ENCODE peak calls at places on chromosome 20, in six cellular contexts. Z is AG10803, S is cardiac fibroblast, L is astrocyte of the spinal cord, P is body of pancreas, D is foreskin fibroblast. B is an unnamed sample.

GRCh38 chr20:46034039-46034438 is 5.0 kb downstream of the SLC12A5 start:
- DNase-seq in L (no peak), Z (no peak), S (no peak), P (no peak), D (no peak), B (no peak)

GRCh38 chr20:334578-334977 is 9.2 kb downstream of the SOX12 start:
- DNase-seq in P (no peak), S (no peak), D (no peak), L (no peak), Z (no peak), B (no peak)

GRCh38 chr20:22579711-22580697 is 4.4 kb downstream of the FOXA2 start:
- DNase-seq in P (peak; percentile 68), D (no peak), Z (no peak), S (no peak), L (no peak), B (no peak)

GRCh38 chr20:32527052-32527446 is 58.1 kb downstream of the NOL4L start:
- DNase-seq in D (no peak), L (no peak), P (no peak), S (no peak), Z (no peak), B (no peak)

GRCh38 chr20:44217342-44218092 is 6.9 kb upstream of the OSER1 start:
- DNase-seq in D (peak; percentile 52), P (peak; percentile 82), L (peak; percentile 64), Z (peak; percentile 64), S (peak; percentile 81), B (peak; percentile 72)

GRCh38 chr20:742156-742555 is 26.1 kb downstream of the SLC52A3 start:
- DNase-seq in Z (no peak), L (no peak), S (no peak), D (no peak), P (no peak), B (no peak)

GRCh38 chr20:1838479-1839279 is 56.5 kb upstream of the SIRPA start:
- DNase-seq in S (no peak), L (no peak), Z (no peak), D (no peak), P (no peak), B (no peak)

GRCh38 chr20:31988430-31989015 is 20.6 kb downstream of the XKR7 start:
- DNase-seq in S (no peak), P (no peak), Z (no peak), L (no peak), D (no peak), B (no peak)

GRCh38 chr20:15627501-15627903 is 945.7 kb downstream of the KIF16B start:
- DNase-seq in P (no peak), Z (no peak), L (no peak), D (no peak), S (no peak), B (no peak)

GRCh38 chr20:34459209-34459608 is 57.0 kb upstream of the DYNLRB1 start:
- DNase-seq in S (no peak), D (no peak), L (no peak), P (no peak), Z (no peak), B (no peak)

GRCh38 chr20:62860924-62861691 is 514 bp downstream of the TCFL5 start:
- DNase-seq in S (no peak), P (peak; percentile 37), D (no peak), L (no peak), Z (peak; percentile 20), B (no peak)

GRCh38 chr20:62861732-62862336 is at the start of gene TCFL5:
- DNase-seq in Z (peak; percentile 79), D (peak; percentile 84), S (peak; percentile 93), L (peak; percentile 77), P (peak; percentile 88), B (peak; percentile 81)

GRCh38 chr20:62859721-62860120 is 1.9 kb downstream of the TCFL5 start:
- DNase-seq in Z (no peak), S (no peak), P (no peak), D (no peak), L (no peak), B (no peak)

GRCh38 chr20:62858059-62858458 is 3.6 kb downstream of the TCFL5 start:
- DNase-seq in S (no peak), L (no peak), P (no peak), D (no peak), Z (no peak), B (no peak)

GRCh38 chr20:62860391-62860923 is 1.2 kb downstream of the TCFL5 start:
- DNase-seq in L (no peak), P (peak; percentile 11), D (no peak), S (peak; percentile 56), Z (peak; percentile 40), B (peak; percentile 47)
- TF ChIP-seq CTCF in L (peak; percentile 21), P (no peak), D (no peak), S (no peak), Z (peak; percentile 33), B (peak; percentile 18)

DNA sequence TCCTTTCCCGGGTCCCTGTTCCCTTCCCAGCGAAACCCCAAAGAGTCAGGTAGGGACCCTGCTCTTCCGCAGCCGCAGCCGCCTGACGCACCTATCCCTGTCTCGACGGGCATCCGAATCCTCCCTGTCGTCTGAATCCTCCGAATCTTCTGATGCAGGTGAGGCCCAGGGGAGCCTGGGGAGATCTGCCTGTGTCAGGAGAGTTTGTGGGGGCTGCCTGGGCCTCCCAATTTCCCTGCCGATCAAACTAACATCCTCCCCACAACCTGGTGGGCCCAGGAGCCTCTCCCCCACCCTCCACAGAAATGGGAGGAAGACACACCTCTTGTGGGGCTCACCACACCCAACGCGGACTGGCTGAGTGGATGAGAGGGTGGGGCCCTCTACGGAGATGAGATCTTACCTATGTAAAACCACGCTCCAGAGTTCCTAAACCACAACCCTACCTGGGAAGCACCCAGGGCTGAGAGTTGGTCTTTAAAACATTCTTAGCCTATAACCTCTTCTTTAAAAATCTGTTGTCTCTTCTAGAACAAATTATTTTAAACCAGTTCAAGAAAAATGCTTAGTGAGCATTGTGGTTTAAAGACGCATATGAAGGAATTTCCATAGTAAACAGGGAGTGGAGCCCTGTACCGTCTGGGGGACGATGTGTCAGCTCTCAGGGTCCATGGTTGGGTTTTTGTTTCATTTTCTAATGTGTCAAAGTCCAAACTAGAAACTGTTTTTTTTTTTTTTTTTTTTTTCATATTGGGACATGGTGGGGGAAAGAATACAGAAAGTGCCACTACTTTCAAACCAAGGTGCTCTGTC is 1.7 kb downstream of the CDC25B start:
- DNase-seq in L (no peak), S (no peak), Z (no peak), D (no peak), P (no peak), B (no peak)
- H3K4me3 ChIP-seq in L (peak overlapping the region; percentile 70), S (peak overlapping the region; percentile 83), Z (peak overlapping the region; percentile 85), D (peak overlapping the region; percentile 70), P (no peak overlapping the region), B (peak overlapping the region; percentile 96)

GRCh38 chr20:4722571-4722970 is 862 bp downstream of the PRND start:
- DNase-seq in L (no peak), P (no peak), Z (no peak), S (no peak), D (no peak), B (no peak)

GRCh38 chr20:4719190-4719589 is 2.5 kb upstream of the PRND start:
- DNase-seq in P (no peak), L (no peak), D (no peak), S (no peak), Z (no peak), B (no peak)

GRCh38 chr20:4721719-4722118 is at the start of gene PRND:
- DNase-seq in L (no peak), Z (no peak), S (no peak), P (no peak), D (no peak), B (no peak)

GRCh38 chr20:4720977-4721349 is 746 bp upstream of the PRND start:
- DNase-seq in P (no peak), Z (no peak), L (no peak), S (no peak), D (no peak), B (no peak)

GRCh38 chr20:4720121-4720976 is 1.4 kb upstream of the PRND start:
- DNase-seq in P (peak; percentile 68), S (peak; percentile 81), L (peak; percentile 71), D (peak; percentile 74), Z (peak; percentile 94), B (peak; percentile 81)
- TF ChIP-seq CTCF in P (peak; percentile 82), S (peak; percentile 73), L (peak; percentile 63), D (peak; percentile 58), Z (peak; percentile 79), B (peak; percentile 70)

GRCh38 chr20:51488331-51488730 is 54.2 kb downstream of the NFATC2 start:
- DNase-seq in Z (no peak), D (no peak), P (no peak), L (no peak), S (no peak), B (no peak)

GRCh38 chr20:51487076-51487475 is 55.4 kb downstream of the NFATC2 start:
- DNase-seq in D (no peak), L (no peak), Z (no peak), P (no peak), S (no peak), B (no peak)

GRCh38 chr20:51489611-51490010 is 52.9 kb downstream of the NFATC2 start:
- DNase-seq in D (no peak), S (no peak), Z (no peak), L (no peak), P (no peak), B (no peak)

GRCh38 chr20:51486197-51487005 is 56.1 kb downstream of the NFATC2 start:
- DNase-seq in L (no peak), Z (no peak), D (no peak), S (no peak), P (no peak), B (peak; percentile 26)

GRCh38 chr20:51487525-51488279 is 54.8 kb downstream of the NFATC2 start:
- DNase-seq in S (peak; percentile 62), P (no peak), D (peak; percentile 38), L (peak; percentile 90), Z (peak; percentile 55), B (peak; percentile 38)
- H3K4me3 ChIP-seq in S (no peak overlapping the region), P (no peak overlapping the region), D (no peak overlapping the region), L (no peak overlapping the region), Z (no peak overlapping the region), B (no peak overlapping the region)